ENCODE peak calls at places on chromosome 2, in seven cellular contexts. B, Q, Z, F, S, J and V are unnamed samples.

GRCh38 chr2:1972428-1972827 is 228.1 kb upstream of the PXDN start:
- DNase-seq in B (no peak), Q (no peak), Z (no peak), F (no peak), S (no peak), J (no peak), V (no peak)

GRCh38 chr2:231877533-231878456 is 48.4 kb downstream of the NPPC start:
- DNase-seq in B (no peak), Q (peak), Z (no peak), F (no peak), S (peak), J (no peak), V (no peak)

GRCh38 chr2:240384711-240385450 is 50.6 kb upstream of the GPC1 start:
- DNase-seq in B (no peak), Q (no peak), Z (no peak), F (no peak), S (no peak), J (no peak), V (no peak)

GRCh38 chr2:235411905-235412304 is 81.9 kb upstream of the AGAP1 start:
- DNase-seq in B (no peak), Q (no peak), Z (no peak), F (no peak), S (no peak), J (no peak), V (no peak)

GRCh38 chr2:240894006-240894405 is 1.9 kb downstream of the MAB21L4 start:
- DNase-seq in B (no peak), Q (no peak), Z (no peak), F (no peak), S (no peak), J (no peak), V (no peak)

GRCh38 chr2:65728477-65729180 is 296.2 kb upstream of the SPRED2 start:
- DNase-seq in B (no peak), Q (no peak), Z (peak), F (no peak), S (peak), J (no peak), V (no peak)

GRCh38 chr2:107730898-107731297 is 95.8 kb upstream of the RGPD4 start:
- DNase-seq in B (no peak), Q (no peak), Z (no peak), F (no peak), S (peak), J (no peak), V (no peak)

GRCh38 chr2:227325824-227326195 is 759 bp downstream of the MFF start:
- DNase-seq in B (no peak), Q (peak), Z (peak), F (peak), S (peak), J (peak), V (peak)

GRCh38 chr2:80858955-80859354 is 554.4 kb upstream of the LRRTM1 start:
- DNase-seq in B (no peak), Q (no peak), Z (no peak), F (no peak), S (no peak), J (no peak), V (no peak)

GRCh38 chr2:165082479-165082878 is 121.4 kb downstream of the SCN3A start:
- DNase-seq in B (no peak), Q (no peak), Z (no peak), F (no peak), S (no peak), J (no peak), V (no peak)

GRCh38 chr2:37601569-37601968 is 69.9 kb downstream of the CDC42EP3 start:
- DNase-seq in B (no peak), Q (no peak), Z (no peak), F (no peak), S (no peak), J (no peak), V (no peak)

GRCh38 chr2:23419171-23420090 is 34.5 kb downstream of the KLHL29 start:
- DNase-seq in B (no peak), Q (no peak), Z (no peak), F (no peak), S (no peak), J (peak), V (no peak)

GRCh38 chr2:80256396-80257167 is 48.0 kb downstream of the LRRTM1 start:
- DNase-seq in B (no peak), Q (peak), Z (peak), F (no peak), S (no peak), J (peak), V (no peak)

GRCh38 chr2:47510745-47511144 is 107.8 kb downstream of the MSH2 start:
- DNase-seq in B (no peak), Q (no peak), Z (no peak), F (no peak), S (no peak), J (no peak), V (no peak)

GRCh38 chr2:201546576-201546975 is 95.0 kb downstream of the STRADB start:
- DNase-seq in B (no peak), Q (no peak), Z (no peak), F (no peak), S (no peak), J (no peak), V (no peak)

GRCh38 chr2:71066856-71067255 is 1.6 kb upstream of the NAGK start:
- DNase-seq in B (no peak), Q (no peak), Z (no peak), F (no peak), S (no peak), J (no peak), V (no peak)